ENCODE peak calls at places on chromosomes 11 and 22, in eight cellular contexts. M is aorta; S is naive thymus-derived CD4-positive, alpha-beta T cell; G is lung; P is body of pancreas; B is stomach; D is SJCRH30; A is PC-9. L is an unnamed sample.

GRCh38 chr11:122642971-122643370 is 12.6 kb upstream of the UBASH3B start:
- DNase-seq in M (peak; percentile 34), G (no peak), D (no peak), B (no peak), S (no peak), P (no peak), A (no peak), L (no peak)

GRCh38 chr11:2445948-2446551 is 1.2 kb downstream of the KCNQ1 start:
- DNase-seq in B (peak; percentile 87), D (no peak), P (peak; percentile 78), A (no peak), G (no peak), M (peak; percentile 62), S (no peak), L (no peak)

GRCh38 chr11:121451178-121451981 is 734 bp upstream of the SORL1 start:
- DNase-seq in M (no peak), P (peak; percentile 20), G (no peak), D (no peak), B (peak; percentile 64), S (no peak), A (no peak), L (peak; percentile 67)

GRCh38 chr11:37710031-37710430 is 1112.0 kb upstream of the RAG2 start:
- DNase-seq in M (no peak), G (no peak), S (no peak), A (no peak), D (no peak), B (no peak), P (no peak), L (no peak)

GRCh38 chr11:80970016-80970516 is 1529.2 kb upstream of the TENM4 start:
- DNase-seq in S (no peak), D (peak; percentile 63), B (no peak), A (no peak), M (no peak), P (no peak), G (no peak), L (no peak)

GRCh38 chr11:111569476-111569875 is 29.0 kb downstream of the LAYN start:
- DNase-seq in D (no peak), G (no peak), M (no peak), A (no peak), S (no peak), B (no peak), P (no peak), L (no peak)

GRCh38 chr11:33044281-33044680 is 4.9 kb downstream of the TCP11L1 start:
- DNase-seq in G (no peak), P (no peak), D (no peak), M (no peak), A (peak; percentile 73), S (no peak), B (no peak), L (no peak)

GRCh38 chr22:21651521-21652009 is 9.5 kb downstream of the SDF2L1 start:
- DNase-seq in P (no peak), B (no peak), S (no peak), G (no peak), M (peak; percentile 83), D (no peak), A (no peak), L (no peak)

GRCh38 chr22:29079218-29079901 is 6.5 kb downstream of the KREMEN1 start:
- DNase-seq in A (no peak), M (no peak), G (no peak), D (peak; percentile 98), S (no peak), B (no peak), P (no peak), L (no peak)

GRCh38 chr11:123438191-123438627 is 8.1 kb downstream of the GRAMD1B start:
- DNase-seq in D (peak; percentile 42), S (no peak), G (no peak), A (peak; percentile 92), M (no peak), B (no peak), P (no peak), L (no peak)

GRCh38 chr11:102760355-102761035 is 19.9 kb downstream of the MMP10 start:
- DNase-seq in G (no peak), B (no peak), A (peak; percentile 59), P (no peak), D (peak; percentile 46), M (no peak), S (no peak), L (no peak)

GRCh38 chr11:62025429-62026105 is 58.1 kb upstream of the FTH1 start:
- DNase-seq in P (peak; percentile 44), M (peak; percentile 72), B (peak; percentile 68), D (no peak), A (peak; percentile 100), G (peak; percentile 76), S (peak; percentile 51), L (peak; percentile 92)

GRCh38 chr11:33689089-33689488 is 11.5 kb downstream of the C11orf91 start:
- DNase-seq in G (no peak), M (no peak), S (no peak), B (no peak), A (peak; percentile 90), D (no peak), P (no peak), L (no peak)

GRCh38 chr11:1927151-1928037 is 7.9 kb downstream of the TNNT3 start:
- DNase-seq in A (no peak), B (no peak), D (no peak), S (no peak), M (peak; percentile 77), G (no peak), P (no peak), L (no peak)

GRCh38 chr11:36075053-36075452 is 131.2 kb downstream of the LDLRAD3 start:
- DNase-seq in B (no peak), S (no peak), M (no peak), G (no peak), A (no peak), D (peak; percentile 42), P (no peak), L (no peak)

GRCh38 chr11:72561856-72562255 is 112.4 kb downstream of the PDE2A start:
- DNase-seq in B (no peak), D (no peak), G (no peak), M (no peak), S (no peak), P (no peak), A (no peak), L (no peak)

GRCh38 chr11:117419136-117419914 is 91.7 kb downstream of the CEP164 start:
- DNase-seq in B (no peak), S (no peak), D (no peak), A (no peak), G (no peak), M (peak; percentile 57), P (no peak), L (no peak)

GRCh38 chr11:110734790-110735189 is 22.6 kb upstream of the ARHGAP20 start:
- DNase-seq in M (no peak), D (no peak), S (no peak), G (no peak), B (no peak), P (no peak), A (no peak), L (no peak)

GRCh38 chr11:41237386-41237785 is 222.1 kb downstream of the LRRC4C start:
- DNase-seq in B (no peak), A (no peak), S (no peak), D (no peak), P (no peak), G (no peak), M (no peak), L (no peak)

GRCh38 chr22:45584621-45585436 is 82.1 kb downstream of the FBLN1 start:
- DNase-seq in A (no peak), B (no peak), P (no peak), G (no peak), S (no peak), D (no peak), M (peak; percentile 60), L (no peak)

GRCh38 chr11:35539781-35540281 is 14.4 kb upstream of the PAMR1 start:
- DNase-seq in M (peak; percentile 75), S (no peak), B (no peak), D (no peak), P (no peak), A (no peak), G (peak; percentile 35), L (no peak)

GRCh38 chr11:22795914-22796313 is 33.7 kb downstream of the SVIP start:
- DNase-seq in A (no peak), M (no peak), P (no peak), B (no peak), S (no peak), D (no peak), G (no peak), L (no peak)
- H3K27ac ChIP-seq in A (no peak overlapping the region), M (no peak overlapping the region), P (no peak overlapping the region), B (no peak overlapping the region), S (no peak overlapping the region), D (no peak overlapping the region), G (no peak overlapping the region), L (no peak overlapping the region)

GRCh38 chr22:30541979-30542810 is 4.3 kb downstream of the SEC14L6 start:
- DNase-seq in P (peak; percentile 28), A (no peak), B (peak; percentile 28), D (no peak), M (no peak), G (no peak), S (no peak), L (no peak)
- H3K4me3 ChIP-seq in P (peak overlapping the region; percentile 33), A (no peak overlapping the region), B (peak overlapping the region; percentile 48), D (no peak overlapping the region), M (no peak overlapping the region), G (peak overlapping the region; percentile 28), S (no peak overlapping the region), L (no peak overlapping the region)

DNA sequence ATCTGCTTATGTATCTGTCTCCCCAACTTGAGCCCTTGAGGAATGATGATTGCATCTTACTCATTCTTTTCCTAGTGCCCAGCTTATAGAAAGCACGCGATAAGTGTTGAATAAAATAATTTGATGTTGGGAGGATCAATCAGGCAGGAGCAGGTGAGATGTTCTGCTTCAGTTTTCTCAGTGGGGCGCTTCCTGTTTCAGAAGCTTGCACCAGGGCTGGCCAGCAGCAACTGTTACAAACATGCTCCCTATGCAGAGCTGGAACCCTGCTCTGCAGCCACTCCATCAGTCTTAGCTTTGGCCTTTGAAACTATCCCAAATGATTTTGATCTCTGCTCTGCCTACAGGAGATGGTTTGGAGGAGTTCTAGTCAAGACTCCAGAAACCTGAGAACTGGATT is 3.9 kb downstream of the ENDOD1 start:
- DNase-seq in S (no peak), A (no peak), B (no peak), P (no peak), M (no peak), G (no peak), D (no peak), L (no peak)
- H3K4me1 ChIP-seq in S (peaks cover 39% of the 10 kb centered on the region), A (peaks cover 36% of the 10 kb centered on the region), B (peaks cover 19% of the 10 kb centered on the region), P (peaks cover 15% of the 10 kb centered on the region), M (no peaks in the 10 kb centered on the region), G (peaks cover 10% of the 10 kb centered on the region), D (peaks cover 14% of the 10 kb centered on the region), L (peaks cover 35% of the 10 kb centered on the region)

GRCh38 chr11:47979378-47980092 is 824 bp upstream of the PTPRJ start:
- DNase-seq in G (no peak), B (no peak), M (no peak), A (peak; percentile 50), P (peak; percentile 25), D (no peak), S (no peak), L (no peak)

GRCh38 chr11:47980093-47980906 is at the start of gene PTPRJ:
- DNase-seq in P (peak; percentile 61), B (peak; percentile 70), S (peak; percentile 75), A (no peak), G (peak; percentile 56), D (peak; percentile 36), M (peak; percentile 89), L (peak; percentile 65)

GRCh38 chr11:47981667-47982404 is 1.5 kb downstream of the PTPRJ start:
- DNase-seq in S (no peak), M (no peak), B (no peak), A (no peak), D (no peak), P (no peak), G (peak; percentile 35), L (peak; percentile 55)

GRCh38 chr11:47983464-47984397 is 3.4 kb downstream of the PTPRJ start:
- DNase-seq in D (no peak), A (no peak), M (no peak), G (no peak), P (no peak), B (no peak), S (no peak), L (no peak)

GRCh38 chr11:47980907-47981621 is 705 bp downstream of the PTPRJ start:
- DNase-seq in P (peak; percentile 59), G (peak; percentile 42), A (no peak), D (peak; percentile 49), M (peak; percentile 88), B (peak; percentile 65), S (peak; percentile 60), L (no peak)
- H3K27ac ChIP-seq in P (peak overlapping the region; percentile 72), G (peak overlapping the region; percentile 79), A (no peak overlapping the region), D (no peak overlapping the region), M (no peak overlapping the region), B (peak overlapping the region; percentile 88), S (peak overlapping the region; percentile 79), L (peak overlapping the region; percentile 72)